ENCODE peak calls at places on chromosomes 4 and X, in five cellular contexts. Y, I, O, Z and N are unnamed samples.

GRCh38 chr4:6367313-6367945 is 97.8 kb downstream of the WFS1 start:
- DNase-seq in Y (no peak), I (no peak), O (no peak), Z (no peak), N (peak)

GRCh38 chr4:184250795-184251679 is 33.4 kb upstream of the ENPP6 start:
- DNase-seq in Z (peak), O (no peak), I (peak), Y (peak), N (peak)

GRCh38 chr4:108991929-108992328 is 229.1 kb upstream of the ETNPPL start:
- DNase-seq in Z (peak), O (no peak), I (no peak), Y (peak), N (no peak)

GRCh38 chr4:83358410-83358809 is 23.8 kb upstream of the HPSE start:
- DNase-seq in Z (peak), O (no peak), Y (peak), I (no peak), N (peak)

GRCh38 chr4:138449938-138450337 is 207.8 kb upstream of the SLC7A11 start:
- DNase-seq in O (no peak), Y (no peak), I (no peak), Z (no peak), N (no peak)

GRCh38 chr4:2304877-2305561 is 43.1 kb upstream of the MXD4 start:
- DNase-seq in Z (no peak), O (no peak), I (no peak), Y (no peak), N (no peak)

GRCh38 chrX:130788786-130789581 is 114.0 kb downstream of the ENOX2 start:
- DNase-seq in Z (peak), I (no peak), O (no peak), Y (no peak), N (no peak)

GRCh38 chrX:147737690-147738089 is 174.0 kb upstream of the FMR1 start:
- DNase-seq in Y (no peak), I (no peak), O (no peak), Z (no peak), N (no peak)

GRCh38 chr4:146814736-146815135 is 130.9 kb downstream of the TTC29 start:
- DNase-seq in Y (no peak), I (no peak), Z (no peak), O (no peak), N (peak)

GRCh38 chr4:3449047-3449573 is 7.3 kb downstream of the HGFAC start:
- DNase-seq in I (no peak), O (no peak), Y (no peak), Z (no peak), N (no peak)

GRCh38 chr4:139419388-139419914 is 34.5 kb upstream of the RAB33B start:
- DNase-seq in Y (peak), Z (peak), O (no peak), I (no peak), N (no peak)

GRCh38 chr4:156949373-156949814 is 22.2 kb downstream of the PDGFC start:
- DNase-seq in Z (peak), I (no peak), Y (peak), O (no peak), N (no peak)

GRCh38 chr4:56786955-56787354 is 34.5 kb downstream of the SPINK2 start:
- DNase-seq in O (no peak), Z (peak), Y (peak), I (no peak), N (no peak)

GRCh38 chrX:51608071-51608470 is 10.6 kb downstream of the CENPVL3 start:
- DNase-seq in Y (peak), I (no peak), Z (peak), O (no peak), N (no peak)

GRCh38 chr4:3360741-3361140 is 67.9 kb downstream of the RGS12 start:
- DNase-seq in Y (no peak), I (no peak), Z (no peak), O (no peak), N (no peak)

GRCh38 chrX:121356139-121356849 is 308.9 kb downstream of the GLUD2 start:
- DNase-seq in O (no peak), Y (no peak), Z (no peak), I (no peak), N (no peak)

GRCh38 chr4:136687118-136687517 is 845.2 kb downstream of the PCDH18 start:
- DNase-seq in I (no peak), Z (no peak), Y (no peak), O (no peak), N (peak)

GRCh38 chr4:57612279-57612678 is 502.1 kb upstream of the IGFBP7 start:
- DNase-seq in Y (no peak), O (no peak), Z (no peak), I (no peak), N (peak)

GRCh38 chr4:113784497-113785254 is 23.1 kb upstream of the CAMK2D start:
- DNase-seq in O (no peak), I (no peak), Y (peak), Z (peak), N (no peak)

GRCh38 chr4:88277711-88278025 is 6.7 kb downstream of the PPM1K start:
- DNase-seq in I (no peak), O (no peak), Y (no peak), Z (no peak), N (no peak)

GRCh38 chr4:15682340-15682725 is 706 bp downstream of the FAM200B start:
- DNase-seq in I (no peak), Z (no peak), Y (peak), O (no peak), N (no peak)

GRCh38 chr4:184805462-184806245 is 20.1 kb downstream of the ACSL1 start:
- DNase-seq in Y (no peak), O (no peak), Z (no peak), I (no peak), N (no peak)

GRCh38 chrX:29890646-29891200 is 324.6 kb upstream of the MAGEB2 start:
- DNase-seq in Y (no peak), Z (peak), O (no peak), I (no peak), N (no peak)

GRCh38 chr4:113146876-113147358 is 97.5 kb downstream of the ANK2 start:
- DNase-seq in I (no peak), Z (no peak), O (no peak), Y (peak), N (no peak)

GRCh38 chr4:84878090-84878489 is 88.4 kb downstream of the WDFY3 start:
- DNase-seq in I (no peak), Z (peak), O (no peak), Y (peak), N (peak)

GRCh38 chrX:40189018-40189417 is 91.3 kb upstream of the BCOR start:
- DNase-seq in Z (no peak), O (no peak), I (no peak), Y (peak), N (no peak)

GRCh38 chr4:101000496-101000895 is 346.8 kb downstream of the PPP3CA start:
- DNase-seq in O (no peak), Z (no peak), Y (no peak), I (no peak), N (no peak)

GRCh38 chr4:38164346-38164745 is 204.1 kb downstream of the PTTG2 start:
- DNase-seq in Y (no peak), Z (no peak), I (no peak), O (no peak), N (no peak)

GRCh38 chr4:38160487-38161207 is 200.4 kb downstream of the PTTG2 start:
- DNase-seq in O (no peak), Z (peak), Y (peak), I (peak), N (peak)

GRCh38 chr4:38163216-38164006 is 203.2 kb downstream of the PTTG2 start:
- DNase-seq in Y (peak), Z (peak), I (no peak), O (no peak), N (no peak)

GRCh38 chr4:38161208-38162113 is 201.3 kb downstream of the PTTG2 start:
- DNase-seq in I (no peak), Z (peak), O (no peak), Y (peak), N (no peak)

DNA sequence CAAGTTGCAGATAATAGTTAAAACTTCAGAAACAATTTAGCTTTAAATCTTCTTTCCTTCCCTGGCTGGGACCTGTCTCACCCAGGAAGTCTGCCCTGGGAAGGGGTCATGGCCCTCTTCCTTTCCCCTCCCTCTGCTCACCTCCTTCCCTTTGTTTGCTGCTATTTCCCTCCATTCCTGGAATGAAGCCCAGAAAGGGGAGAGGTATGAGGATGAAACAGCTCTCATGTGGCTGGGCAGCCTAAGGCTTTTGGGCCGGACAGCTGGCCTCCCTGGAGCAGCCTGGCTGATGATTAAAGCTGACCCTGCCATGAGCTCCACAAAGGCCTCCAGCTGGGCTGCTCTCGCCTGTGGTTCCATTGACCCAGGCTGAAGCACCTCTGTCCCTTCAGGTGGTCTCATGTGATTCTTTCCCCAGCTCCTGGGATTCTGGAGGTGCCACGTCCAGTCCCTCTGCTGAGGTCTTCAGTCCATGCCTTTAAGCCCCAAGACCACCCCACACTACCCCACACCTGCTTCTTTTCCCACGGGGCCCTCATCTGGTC is 202.1 kb downstream of the PTTG2 start:
- DNase-seq in Z (peak), I (peak), O (no peak), Y (peak), N (no peak)
- H2BK15ac ChIP-seq in Z (peak), I (no peak), O (no peak), Y (peak), N (no peak)

GRCh38 chr4:24287096-24287495 is 297.3 kb downstream of the DHX15 start:
- DNase-seq in I (no peak), O (no peak), Z (no peak), Y (no peak), N (no peak)
- H3K4me3 ChIP-seq in I (no peak), O (no peak), Z (no peak), Y (no peak), N (no peak)

GRCh38 chrX:72003811-72004750 is 93.4 kb downstream of the NHSL2 start:
- DNase-seq in I (no peak), Y (peak), O (peak), Z (no peak), N (peak)

GRCh38 chrX:71999535-71999934 is 88.9 kb downstream of the NHSL2 start:
- DNase-seq in Y (no peak), I (no peak), O (no peak), Z (no peak), N (no peak)

GRCh38 chrX:72001471-72001870 is 90.8 kb downstream of the NHSL2 start:
- DNase-seq in Y (no peak), I (no peak), Z (no peak), O (no peak), N (peak)

GRCh38 chrX:72002886-72003285 is 92.2 kb downstream of the NHSL2 start:
- DNase-seq in O (no peak), Y (peak), Z (no peak), I (no peak), N (no peak)

GRCh38 chrX:72001906-72002305 is 91.3 kb downstream of the NHSL2 start:
- DNase-seq in O (no peak), Y (no peak), I (no peak), Z (no peak), N (no peak)
- H2AK5ac ChIP-seq in O (no peak), Y (no peak), I (no peak), Z (no peak), N (no peak)

DNA sequence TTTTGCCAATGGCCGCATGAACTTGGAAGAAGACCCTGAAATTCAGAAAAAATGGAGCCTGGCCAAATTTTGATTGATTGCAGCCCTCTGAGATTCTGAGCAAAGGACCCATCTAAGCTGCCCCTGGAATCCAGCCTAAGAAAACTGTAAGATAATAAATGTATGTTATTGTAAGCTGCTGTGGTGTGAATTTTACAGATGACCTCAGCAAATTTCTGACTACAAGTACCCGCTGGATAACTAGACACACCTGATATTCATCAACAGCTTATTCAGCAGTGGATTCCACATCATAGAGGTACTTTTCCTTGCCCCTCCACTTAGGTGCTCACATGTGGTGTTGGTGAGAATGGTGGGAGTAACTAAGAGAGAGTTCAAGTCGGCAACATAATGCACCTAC is 119.6 kb upstream of the EPHA5 start:
- DNase-seq in O (no peak), Y (no peak), I (no peak), Z (no peak), N (no peak)
- H2BK15ac ChIP-seq in O (no peak), Y (no peak), I (no peak), Z (no peak), N (no peak)

GRCh38 chr4:26992657-26993361 is 132.2 kb downstream of the STIM2 start:
- DNase-seq in O (no peak), Z (peak), Y (no peak), I (no peak), N (no peak)
- H3K4me3 ChIP-seq in O (no peak), Z (no peak), Y (no peak), I (no peak), N (no peak)

GRCh38 chr4:4849524-4850193 is 9.8 kb upstream of the MSX1 start:
- DNase-seq in Z (no peak), I (no peak), O (no peak), Y (no peak), N (no peak)
- H2AK5ac ChIP-seq in Z (no peak), I (no peak), O (no peak), Y (no peak), N (no peak)

DNA sequence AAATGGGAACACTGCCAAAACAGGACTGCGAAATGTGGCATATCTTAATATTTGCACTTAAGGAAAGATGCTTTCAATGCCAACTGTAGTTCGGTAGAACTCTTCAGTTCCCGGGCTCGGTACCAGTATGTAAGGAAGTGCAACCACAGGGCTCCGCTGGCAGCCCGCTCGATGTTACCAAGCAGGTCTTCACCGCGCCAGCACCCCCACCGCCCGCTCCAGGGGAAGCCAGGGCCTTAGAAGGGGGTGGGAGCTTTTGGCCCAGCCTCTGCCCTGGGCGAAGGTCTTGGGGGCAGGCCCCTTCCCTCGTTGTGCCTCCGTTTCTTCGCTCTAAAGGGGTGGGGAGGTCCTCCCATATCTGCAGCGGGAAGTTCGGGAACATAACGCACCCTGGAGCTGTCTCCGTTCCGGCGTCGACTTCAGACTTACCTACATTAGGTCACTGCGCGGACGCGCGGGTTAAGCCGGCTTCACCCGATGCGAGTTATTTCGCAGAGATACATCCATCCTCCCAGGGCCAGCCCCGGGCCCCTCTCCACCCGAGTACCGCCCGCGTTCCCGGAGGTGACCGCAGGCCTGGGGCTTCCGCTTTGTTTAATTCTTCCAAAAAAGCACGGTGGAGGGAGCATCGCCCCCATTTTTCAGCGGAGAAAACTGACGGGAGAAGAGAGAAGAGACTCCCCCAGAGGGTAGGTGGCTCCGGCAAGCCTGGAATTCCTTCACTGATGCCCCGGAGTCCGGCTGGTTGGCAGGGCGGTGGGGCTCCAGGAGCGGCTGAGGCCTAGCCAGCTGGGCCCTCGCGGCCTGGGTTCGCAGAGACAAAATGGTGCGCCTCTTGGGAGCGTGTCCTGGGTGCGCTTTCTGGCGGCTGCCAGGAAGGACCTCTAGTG is 1.0 kb upstream of the HMX1 start:
- DNase-seq in Y (no peak), Z (no peak), I (no peak), O (no peak), N (no peak)
- H2BK15ac ChIP-seq in Y (no peak), Z (no peak), I (no peak), O (no peak), N (no peak)